ENCODE peak calls at places on chromosomes 1 and 21, in four cellular contexts. Z is mesenchymal stem cell, W is fibroblast of lung, Y is colonic mucosa. X is an unnamed sample. For H3K4me1, the result is how much of the 10 kb centered on the place peaks cover.

GRCh38 chr1:167501513-167502191 is 16.7 kb downstream of the CD247 start:
- DNase-seq in Y (no peak), W (no peak), Z (no peak), X (no peak)

GRCh38 chr1:105830614-105831146 is 1225.8 kb upstream of the PRMT6 start:
- DNase-seq in W (no peak), Z (no peak), Y (no peak), X (no peak)

GRCh38 chr1:167198518-167199133 is 22.1 kb upstream of the POU2F1 start:
- DNase-seq in Z (peak), W (no peak), Y (no peak), X (no peak)

GRCh38 chr1:176560681-176561080 is 97.7 kb downstream of the PAPPA2 start:
- DNase-seq in Z (no peak), Y (no peak), W (no peak), X (no peak)

GRCh38 chr1:51313961-51314777 is 16.2 kb downstream of the TTC39A start:
- DNase-seq in Z (peak), W (peak), Y (peak), X (peak)

GRCh38 chr1:229221106-229222019 is 49.5 kb upstream of the RAB4A start:
- DNase-seq in Y (peak), Z (peak), W (peak), X (peak)

GRCh38 chr21:25501996-25502665 is 105.2 kb downstream of the MRPL39 start:
- DNase-seq in Y (no peak), Z (no peak), W (no peak), X (no peak)

GRCh38 chr1:59999006-59999405 is 72.4 kb upstream of the CYP2J2 start:
- DNase-seq in Z (no peak), W (no peak), Y (no peak), X (no peak)

GRCh38 chr1:233520510-233521191 is 93.3 kb upstream of the KCNK1 start:
- DNase-seq in Y (peak), W (no peak), Z (no peak), X (peak)

GRCh38 chr1:1321477-1321876 is 3.0 kb downstream of the INTS11 start:
- DNase-seq in Z (no peak), W (no peak), Y (no peak), X (no peak)

GRCh38 chr1:143497374-143497747 is 474.4 kb downstream of the FAM72C start:
- DNase-seq in Y (no peak), W (no peak), Z (no peak), X (no peak)

GRCh38 chr1:115706774-115707425 is 61.6 kb downstream of the CASQ2 start:
- DNase-seq in W (peak), Y (no peak), Z (peak), X (peak)

GRCh38 chr1:160414836-160415235 is 14.5 kb downstream of the VANGL2 start:
- DNase-seq in Y (no peak), Z (no peak), W (no peak), X (no peak)

GRCh38 chr1:63917571-63918394 is 144.0 kb downstream of the ROR1 start:
- DNase-seq in W (no peak), Z (no peak), Y (no peak), X (no peak)

GRCh38 chr1:20248954-20249612 is 41.6 kb upstream of the VWA5B1 start:
- DNase-seq in W (no peak), Z (no peak), Y (no peak), X (peak)

GRCh38 chr21:29621525-29621924 is 318.3 kb downstream of the GRIK1 start:
- DNase-seq in Y (no peak), Z (no peak), W (no peak), X (no peak)

GRCh38 chr1:116871772-116872146 is 38.0 kb upstream of the PTGFRN start:
- DNase-seq in Z (no peak), W (no peak), Y (no peak), X (no peak)

GRCh38 chr1:31335007-31335406 is 37.9 kb downstream of the FABP3 start:
- DNase-seq in Z (peak), W (peak), Y (no peak), X (peak)

GRCh38 chr1:157147906-157148717 is 9.9 kb upstream of the ETV3 start:
- DNase-seq in W (no peak), Z (peak), Y (no peak), X (peak)

GRCh38 chr1:24069817-24070216 is 42.1 kb downstream of the MYOM3 start:
- DNase-seq in Y (no peak), Z (no peak), W (no peak), X (no peak)

GRCh38 chr1:106749906-106750305 is 306.6 kb upstream of the PRMT6 start:
- DNase-seq in Y (no peak), Z (no peak), W (no peak), X (no peak)

GRCh38 chr1:73887412-73887811 is 310.6 kb downstream of the LRRIQ3 start:
- DNase-seq in Y (no peak), W (no peak), Z (no peak), X (no peak)

GRCh38 chr1:168917796-168918195 is 188.7 kb upstream of the ATP1B1 start:
- DNase-seq in Y (no peak), Z (no peak), W (no peak), X (no peak)

GRCh38 chr1:25694591-25695007 is 78.0 kb downstream of the MAN1C1 start:
- DNase-seq in Z (peak), W (peak), Y (no peak), X (no peak)

GRCh38 chr1:83109692-83110091 is 889.2 kb downstream of the TTLL7 start:
- DNase-seq in W (no peak), Z (no peak), Y (no peak), X (no peak)

GRCh38 chr1:201603613-201604232 is 64.8 kb downstream of the NAV1 start:
- DNase-seq in W (no peak), Z (peak), Y (no peak), X (peak)
- H3K4me1 ChIP-seq in W (under half), Z (under half), Y (under half), X (under half)

DNA sequence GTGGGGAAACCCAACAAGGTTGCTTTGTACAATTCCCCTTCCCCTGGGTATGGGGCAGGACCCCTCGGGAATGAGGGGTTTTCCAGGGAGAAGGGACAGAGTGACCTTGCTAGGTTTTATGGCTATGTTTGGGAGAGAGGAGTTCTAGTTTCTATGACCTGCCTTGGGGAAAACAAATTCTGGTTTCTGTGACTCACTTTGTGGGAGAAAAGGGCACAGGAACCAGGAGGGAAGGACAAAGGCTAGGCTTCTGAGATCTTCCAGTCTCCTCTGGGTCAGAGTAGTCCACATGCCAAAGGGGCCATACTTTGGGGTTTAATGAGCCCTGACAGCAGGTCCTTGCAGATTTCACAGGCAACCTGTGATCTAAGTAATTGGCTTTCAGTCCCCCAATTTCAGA is 5.5 kb upstream of the PTGER3 start:
- DNase-seq in W (no peak), Y (no peak), Z (no peak), X (no peak)
- H3K4me1 ChIP-seq in W (under half), Y (under half), Z (under half), X (under half)

GRCh38 chr1:17568014-17568413 is 28.5 kb downstream of the ARHGEF10L start:
- DNase-seq in W (no peak), Z (no peak), Y (no peak), X (no peak)
- H3K4me1 ChIP-seq in W (under half), Z (under half), Y (under half), X (under half)

GRCh38 chr1:66302184-66302742 is 231.7 kb upstream of the SGIP1 start:
- DNase-seq in Z (no peak), Y (no peak), W (no peak), X (no peak)

GRCh38 chr1:66298427-66298826 is 235.5 kb upstream of the SGIP1 start:
- DNase-seq in Z (no peak), Y (peak), W (no peak), X (no peak)

GRCh38 chr1:66300986-66301451 is 232.9 kb upstream of the SGIP1 start:
- DNase-seq in W (peak), Y (no peak), Z (peak), X (peak)

GRCh38 chr1:66302810-66303209 is 231.1 kb upstream of the SGIP1 start:
- DNase-seq in Z (no peak), W (no peak), Y (no peak), X (peak)

DNA sequence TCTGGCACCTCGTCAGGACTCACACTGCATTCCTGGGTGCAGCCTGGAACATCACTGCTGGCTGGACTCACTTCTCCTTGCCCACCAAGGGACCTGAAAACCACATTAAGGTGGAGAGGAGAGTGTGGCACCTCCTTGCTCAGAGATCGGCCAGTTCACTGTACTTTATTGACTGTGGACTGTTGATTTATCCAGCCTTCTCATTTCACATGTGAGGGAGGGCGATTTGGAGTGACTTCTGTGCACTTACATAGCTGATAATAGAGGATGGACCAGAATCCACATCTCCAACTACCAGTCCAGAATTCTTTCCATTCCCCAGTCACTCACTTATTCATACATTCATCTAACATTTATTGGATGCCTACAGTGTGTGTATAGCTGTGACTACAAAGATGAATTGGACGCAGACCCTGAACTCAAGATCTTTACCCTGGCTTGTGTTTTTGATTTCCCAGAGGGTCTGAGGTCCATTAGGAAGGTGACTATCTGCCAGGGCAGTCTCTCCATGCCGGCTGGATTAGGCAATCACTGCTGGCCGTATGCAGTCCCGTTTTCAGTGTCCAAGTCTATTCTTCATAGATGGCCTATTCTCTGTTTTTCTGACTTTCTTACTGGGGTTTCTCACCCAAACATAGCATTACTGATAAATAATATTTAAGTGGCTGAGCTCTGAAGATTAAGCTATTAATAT is 233.5 kb upstream of the SGIP1 start:
- DNase-seq in Z (no peak), Y (no peak), W (no peak), X (no peak)
- H3K4me1 ChIP-seq in Z (under half), Y (under half), W (under half), X (under half)

DNA sequence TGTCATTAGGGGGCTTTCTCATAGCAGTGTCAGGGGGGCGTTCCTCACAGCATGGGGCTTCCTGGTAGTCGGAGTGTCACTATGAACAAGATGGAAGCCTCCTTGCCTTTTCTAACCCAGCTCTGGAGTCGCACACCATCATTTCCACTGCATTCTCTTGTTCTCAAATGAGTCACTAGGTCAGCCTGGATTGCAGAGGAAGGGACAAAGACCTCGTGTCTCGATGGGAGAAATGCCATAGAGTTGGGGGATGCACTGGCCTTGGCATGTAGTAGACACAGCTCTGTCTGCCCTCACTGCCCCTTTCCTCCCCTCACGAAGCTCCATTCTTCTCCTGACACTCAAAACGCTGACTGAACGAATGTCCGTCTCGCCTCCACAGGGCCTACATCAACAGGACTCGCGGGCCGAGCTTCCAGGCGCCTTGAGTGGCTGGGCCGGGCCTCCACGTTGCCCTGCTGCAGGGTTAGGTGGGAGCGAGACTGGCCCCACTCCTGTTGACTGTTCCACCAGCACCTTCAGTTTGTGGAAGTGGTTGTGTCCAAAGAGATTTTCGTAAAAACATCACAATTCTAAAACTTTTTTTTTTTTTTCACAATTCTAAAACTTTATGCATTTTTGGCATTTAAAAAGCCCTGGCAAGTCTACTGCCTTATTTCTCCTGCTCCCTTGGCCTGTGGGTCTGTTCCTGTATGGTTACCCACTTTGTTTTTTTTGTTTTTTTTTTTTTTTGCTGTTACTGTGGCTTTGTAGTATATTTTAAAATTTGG is 18.8 kb downstream of the PKNOX1 start:
- DNase-seq in W (peak), Z (peak), Y (no peak), X (no peak)
- H3K4me1 ChIP-seq in W (under half), Z (under half), Y (under half), X (under half)

GRCh38 chr1:41394405-41394804 is 33.2 kb downstream of the FOXO6 start:
- DNase-seq in W (no peak), Y (no peak), Z (no peak), X (no peak)

GRCh38 chr1:41396084-41396483 is 34.9 kb downstream of the FOXO6 start:
- DNase-seq in Z (no peak), Y (no peak), W (no peak), X (no peak)

GRCh38 chr1:41394918-41395598 is 33.8 kb downstream of the FOXO6 start:
- DNase-seq in Y (no peak), W (no peak), Z (peak), X (no peak)

GRCh38 chr1:41397020-41397419 is 35.8 kb downstream of the FOXO6 start:
- DNase-seq in Z (no peak), W (no peak), Y (no peak), X (no peak)

DNA sequence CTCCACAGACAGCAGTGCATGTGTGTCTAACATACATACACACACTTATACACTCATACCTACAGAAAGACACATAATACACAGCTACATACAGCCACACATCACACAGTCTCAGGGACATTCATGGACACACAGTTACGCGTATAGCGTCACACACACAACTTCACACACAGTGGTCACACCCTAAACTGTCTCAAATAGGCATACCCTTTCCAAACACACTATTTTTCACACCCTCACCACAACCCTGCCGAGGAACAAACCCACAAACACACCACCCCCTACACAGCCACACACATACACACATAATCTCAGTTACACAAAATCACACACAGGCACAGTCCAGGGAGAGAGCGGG is 34.3 kb downstream of the FOXO6 start:
- DNase-seq in Z (no peak), Y (no peak), W (no peak), X (no peak)
- H3K4me1 ChIP-seq in Z (under half), Y (under half), W (under half), X (under half)

DNA sequence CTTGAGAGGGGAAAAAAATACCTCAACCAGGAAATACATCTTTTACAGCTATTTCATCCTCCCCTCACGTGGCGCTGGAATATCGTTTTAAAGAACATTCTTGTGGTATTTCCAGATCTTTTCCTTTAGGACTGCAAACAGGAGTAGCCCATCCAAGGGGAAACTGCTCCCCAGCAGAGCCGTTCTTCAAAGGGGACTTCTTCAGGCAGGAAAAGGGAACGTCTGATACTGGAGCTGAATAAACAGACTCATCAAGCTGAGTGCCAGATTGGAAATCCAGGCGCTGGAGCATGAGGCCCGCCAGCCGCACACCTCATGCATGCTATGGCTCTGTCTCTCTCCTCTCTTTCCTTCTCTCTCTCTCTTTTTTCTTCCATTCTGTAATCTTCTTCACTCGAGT is 34.0 kb upstream of the PROX1 start:
- DNase-seq in W (no peak), Y (no peak), Z (no peak), X (no peak)
- H3K4me1 ChIP-seq in W (under half), Y (under half), Z (under half), X (under half)

GRCh38 chr1:10779841-10780240 is 16.6 kb downstream of the CASZ1 start:
- DNase-seq in W (no peak), Y (peak), Z (no peak), X (peak)
- H3K4me1 ChIP-seq in W (under half), Y (under half), Z (under half), X (under half)

DNA sequence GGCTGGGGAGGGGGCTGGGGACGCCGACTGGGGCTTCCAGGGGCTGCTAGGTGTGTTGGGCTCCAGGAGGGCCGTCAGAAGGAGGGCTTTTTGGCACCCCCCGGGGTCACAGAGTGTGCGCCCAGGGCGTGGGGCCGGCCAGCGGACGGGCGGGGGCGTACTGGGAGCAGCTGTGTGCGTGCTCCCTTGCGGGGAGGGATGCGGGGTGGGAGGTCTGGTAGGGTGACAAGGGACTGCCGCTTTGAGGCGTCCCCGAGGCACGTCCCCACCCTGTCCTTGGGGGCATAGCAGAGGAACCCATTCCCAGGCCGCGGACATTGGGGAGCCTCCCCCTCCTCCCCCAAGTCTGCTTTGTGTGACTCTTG is 1.1 kb downstream of the FOXO6 start:
- DNase-seq in Z (no peak), W (no peak), Y (no peak), X (no peak)
- H3K4me1 ChIP-seq in Z (half or more), W (under half), Y (under half), X (under half)

X was measured in small intestine.